ENCODE peak calls at places on chromosomes 11 and 22, in four cellular contexts. One of them, this sample, is unnamed. For H3K79me2, the result is how much of the 10 kb centered on the place peaks cover.

GRCh38 chr22:37079668-37080171 is 28.2 kb downstream of the KCTD17 start:
- DNase-seq in K562: no peak
- DNase-seq in GM12878: no peak
- DNase-seq in H1: no peak
- DNase-seq in this sample: no peak

GRCh38 chr11:11979487-11980117 is 28.8 kb downstream of the DKK3 start:
- DNase-seq in K562: no peak
- DNase-seq in GM12878: no peak
- DNase-seq in H1: no peak
- DNase-seq in this sample: no peak

GRCh38 chr22:39946571-39947407 is 13.4 kb upstream of the TMA7B start:
- DNase-seq in K562: peak
- DNase-seq in GM12878: no peak
- DNase-seq in H1: no peak
- DNase-seq in this sample: no peak

GRCh38 chr11:132312616-132313210 is 942.3 kb downstream of the NTM start:
- DNase-seq in K562: peak
- DNase-seq in GM12878: no peak
- DNase-seq in H1: no peak
- DNase-seq in this sample: no peak

GRCh38 chr22:47564651-47565050 is 802.2 kb downstream of the TBC1D22A start:
- DNase-seq in K562: peak
- DNase-seq in GM12878: no peak
- DNase-seq in H1: no peak
- DNase-seq in this sample: no peak

GRCh38 chr22:22705328-22706100 is 61.1 kb downstream of the GGTLC2 start:
- DNase-seq in K562: no peak
- DNase-seq in GM12878: no peak
- DNase-seq in H1: no peak
- DNase-seq in this sample: no peak

GRCh38 chr22:38715852-38716251 is 10.1 kb downstream of the GTPBP1 start:
- DNase-seq in K562: no peak
- DNase-seq in GM12878: no peak
- DNase-seq in H1: no peak
- DNase-seq in this sample: no peak

GRCh38 chr11:119378851-119379465 is 2.5 kb downstream of the USP2 start:
- DNase-seq in K562: peak
- DNase-seq in GM12878: no peak
- DNase-seq in H1: peak
- DNase-seq in this sample: no peak

DNA sequence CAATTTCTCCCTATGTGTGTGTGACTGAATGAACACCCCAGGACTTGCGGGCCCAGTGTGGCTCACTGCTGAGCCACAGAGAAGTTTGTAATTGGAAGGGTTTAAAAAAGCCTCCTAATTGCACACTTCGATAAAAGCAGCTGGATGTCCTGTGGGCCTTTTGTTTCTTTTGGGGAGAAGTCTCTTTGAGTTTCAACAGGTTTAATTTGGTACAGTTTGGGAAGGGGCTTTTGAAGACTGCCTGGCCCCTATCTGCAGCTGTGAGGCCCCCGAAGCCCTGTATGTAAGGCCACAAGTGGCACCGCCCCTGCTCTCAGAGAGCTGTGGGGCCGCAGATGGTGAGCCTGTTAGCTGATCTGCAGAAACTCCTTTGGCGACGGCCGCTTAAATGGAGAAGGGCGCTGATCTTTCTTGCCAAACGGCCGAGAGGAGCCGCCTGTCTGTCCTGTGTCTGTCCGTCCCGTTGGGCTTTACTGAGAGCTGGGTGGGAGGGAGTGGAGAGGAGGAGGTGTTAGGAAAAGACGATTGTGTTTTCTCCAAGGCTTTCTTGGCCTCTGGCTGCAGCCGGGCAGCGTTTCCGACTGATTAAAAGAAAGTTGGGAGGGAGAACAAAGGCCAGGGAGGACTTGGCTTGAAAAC is 2.1 kb downstream of the FBLN1 start:
- DNase-seq in K562: no peak
- DNase-seq in GM12878: no peak
- DNase-seq in H1: peak
- DNase-seq in this sample: no peak
- TF ChIP-seq EGR1 in K562: no peak
- TF ChIP-seq EGR1 in GM12878: no peak
- TF ChIP-seq EGR1 in H1: no peak
- TF ChIP-seq EGR1 in this sample: no peak

GRCh38 chr22:45006873-45007246 is 2.9 kb downstream of the PHF21B start:
- DNase-seq in K562: no peak
- DNase-seq in GM12878: no peak
- DNase-seq in H1: peak
- DNase-seq in this sample: no peak
- TF ChIP-seq EZH2 in K562: no peak
- TF ChIP-seq EZH2 in GM12878: no peak
- TF ChIP-seq EZH2 in H1: no peak
- TF ChIP-seq EZH2 in this sample: no peak

DNA sequence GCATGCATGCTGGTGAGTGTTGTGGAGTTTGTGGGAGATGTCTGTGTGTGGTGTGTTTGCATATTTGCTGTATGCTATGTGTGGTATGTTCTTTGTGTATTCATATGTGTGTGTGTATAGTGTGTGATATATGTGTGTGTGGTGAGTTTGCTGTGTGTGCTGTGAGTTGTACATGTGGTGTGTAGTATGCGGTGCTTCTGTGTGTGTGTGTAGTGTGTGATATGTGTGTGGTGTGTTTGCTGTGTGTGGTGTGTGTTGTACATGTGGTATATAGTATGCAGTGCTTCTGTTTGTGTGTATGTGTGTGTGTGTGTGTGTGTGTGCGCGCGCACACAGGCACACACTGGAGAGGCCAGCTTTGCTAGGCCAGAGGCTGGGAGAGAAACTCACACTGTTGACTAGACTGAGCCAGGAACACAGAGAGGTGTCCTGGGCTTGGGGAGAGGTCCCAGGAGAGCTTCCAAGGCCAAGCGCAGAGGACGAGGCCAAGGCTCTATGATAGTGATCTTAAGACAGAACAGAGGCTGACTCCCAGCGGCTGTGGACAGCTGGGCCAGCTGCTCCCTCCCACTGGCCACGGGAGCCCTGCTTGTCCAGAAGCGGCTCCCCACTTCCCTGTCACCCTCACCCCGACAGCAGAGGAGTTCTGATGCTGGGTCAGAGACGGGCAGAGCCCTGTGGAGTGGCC is 67.9 kb downstream of the FBXO7 start:
- DNase-seq in K562: no peak
- DNase-seq in GM12878: no peak
- DNase-seq in H1: no peak
- DNase-seq in this sample: no peak
- H3K79me2 ChIP-seq in K562: under half
- H3K79me2 ChIP-seq in GM12878: under half
- H3K79me2 ChIP-seq in H1: under half
- H3K79me2 ChIP-seq in this sample: under half

DNA sequence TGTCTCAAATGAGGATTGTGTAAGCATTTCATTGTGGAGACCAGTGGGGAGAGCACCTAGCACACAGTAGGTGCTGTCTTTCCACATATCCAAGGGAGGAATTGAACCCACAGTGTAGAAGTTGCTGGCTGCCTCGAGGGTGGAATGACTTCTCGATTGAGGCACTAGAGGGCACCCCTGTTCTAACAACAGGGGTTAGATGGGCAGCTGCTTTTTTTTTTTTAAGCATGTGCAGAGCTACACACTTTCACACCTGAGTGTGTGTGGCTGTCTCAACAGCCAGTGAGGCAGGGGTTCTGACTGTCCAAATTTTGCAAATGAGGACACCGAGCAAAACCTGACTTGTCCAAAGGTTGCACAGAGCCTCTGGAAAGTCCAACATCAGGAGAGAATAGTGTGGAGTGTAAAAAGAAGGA is 118.2 kb upstream of the CRYBB3 start:
- DNase-seq in K562: peak
- DNase-seq in GM12878: no peak
- DNase-seq in H1: peak
- DNase-seq in this sample: peak
- TF ChIP-seq EGR1 in K562: no peak
- TF ChIP-seq EGR1 in GM12878: no peak
- TF ChIP-seq EGR1 in H1: no peak
- TF ChIP-seq EGR1 in this sample: no peak

DNA sequence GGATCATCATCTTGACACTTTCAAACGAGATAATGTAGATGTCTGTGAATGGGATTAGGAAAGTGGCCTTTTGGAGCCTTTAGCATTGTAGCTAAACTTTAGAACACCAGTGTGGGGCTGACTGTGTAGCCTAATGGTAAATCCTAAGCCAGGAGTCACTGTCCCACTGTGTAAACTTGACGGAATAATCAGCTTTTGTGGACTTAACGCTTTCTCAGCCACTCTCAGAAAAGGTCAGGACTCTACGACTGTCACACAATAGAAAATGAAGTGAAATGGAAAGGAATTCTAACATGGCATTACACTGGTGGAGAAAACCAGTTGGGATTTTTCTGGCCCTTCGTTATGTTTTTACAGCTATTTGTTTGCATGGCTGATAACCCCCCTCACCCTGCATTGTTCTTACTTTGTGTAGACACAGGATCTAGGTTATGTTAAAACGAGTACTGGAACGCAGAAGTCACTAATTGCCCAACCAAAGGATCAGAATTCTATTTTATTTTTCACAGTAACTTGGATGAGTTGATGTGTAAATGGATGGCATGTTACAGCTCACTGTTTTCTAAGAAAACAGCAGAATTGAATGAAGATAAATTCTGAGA is 22.0 kb upstream of the GRAMD1B start:
- DNase-seq in K562: no peak
- DNase-seq in GM12878: no peak
- DNase-seq in H1: no peak
- DNase-seq in this sample: no peak
- TF ChIP-seq EZH2 in K562: no peak
- TF ChIP-seq EZH2 in GM12878: no peak
- TF ChIP-seq EZH2 in H1: no peak
- TF ChIP-seq EZH2 in this sample: no peak